ENCODE peak calls at places on chromosomes 3 and 15, in eight cellular contexts. One of them, this sample, is unnamed.

GRCh38 chr3:129429597-129429996 is 1.2 kb upstream of the EFCAB12 start:
- DNase-seq in transverse colon: no peak
- DNase-seq in WTC11: peak; percentile 33
- DNase-seq in stimulated activated CD8-positive, alpha-beta memory T cell treated with anti-CD3 and anti-CD28 coated beads, Interleukin-15, amount 100 ng/mL, for 24 hours: no peak
- DNase-seq in CD8-positive, alpha-beta memory T cell: no peak
- DNase-seq in bronchial epithelial cell: no peak
- DNase-seq in psoas muscle: no peak
- DNase-seq in NCI-H69: peak; percentile 7
- DNase-seq in this sample: no peak

GRCh38 chr3:122787872-122788271 is 5.8 kb downstream of the HSPBAP1 start:
- DNase-seq in transverse colon: no peak
- DNase-seq in WTC11: no peak
- DNase-seq in stimulated activated CD8-positive, alpha-beta memory T cell treated with anti-CD3 and anti-CD28 coated beads, Interleukin-15, amount 100 ng/mL, for 24 hours: no peak
- DNase-seq in CD8-positive, alpha-beta memory T cell: no peak
- DNase-seq in bronchial epithelial cell: no peak
- DNase-seq in psoas muscle: no peak
- DNase-seq in NCI-H69: no peak
- DNase-seq in this sample: no peak

GRCh38 chr15:67882487-67883227 is 42.8 kb upstream of the RNU6-1 start:
- DNase-seq in transverse colon: no peak
- DNase-seq in WTC11: no peak
- DNase-seq in stimulated activated CD8-positive, alpha-beta memory T cell treated with anti-CD3 and anti-CD28 coated beads, Interleukin-15, amount 100 ng/mL, for 24 hours: no peak
- DNase-seq in CD8-positive, alpha-beta memory T cell: no peak
- DNase-seq in bronchial epithelial cell: peak; percentile 33
- DNase-seq in psoas muscle: no peak
- DNase-seq in NCI-H69: no peak
- DNase-seq in this sample: no peak

GRCh38 chr3:10353160-10353559 is 32.2 kb upstream of the SEC13 start:
- DNase-seq in transverse colon: no peak
- DNase-seq in WTC11: no peak
- DNase-seq in stimulated activated CD8-positive, alpha-beta memory T cell treated with anti-CD3 and anti-CD28 coated beads, Interleukin-15, amount 100 ng/mL, for 24 hours: no peak
- DNase-seq in CD8-positive, alpha-beta memory T cell: no peak
- DNase-seq in bronchial epithelial cell: no peak
- DNase-seq in psoas muscle: peak; percentile 29
- DNase-seq in NCI-H69: no peak
- DNase-seq in this sample: no peak

GRCh38 chr3:175111036-175111435 is 251.9 kb downstream of the NAALADL2 start:
- DNase-seq in transverse colon: no peak
- DNase-seq in WTC11: no peak
- DNase-seq in stimulated activated CD8-positive, alpha-beta memory T cell treated with anti-CD3 and anti-CD28 coated beads, Interleukin-15, amount 100 ng/mL, for 24 hours: no peak
- DNase-seq in CD8-positive, alpha-beta memory T cell: no peak
- DNase-seq in bronchial epithelial cell: no peak
- DNase-seq in psoas muscle: no peak
- DNase-seq in NCI-H69: peak; percentile 41
- DNase-seq in this sample: no peak

GRCh38 chr15:71146597-71146996 is 31.3 kb downstream of the THSD4 start:
- DNase-seq in transverse colon: no peak
- DNase-seq in WTC11: no peak
- DNase-seq in stimulated activated CD8-positive, alpha-beta memory T cell treated with anti-CD3 and anti-CD28 coated beads, Interleukin-15, amount 100 ng/mL, for 24 hours: no peak
- DNase-seq in CD8-positive, alpha-beta memory T cell: no peak
- DNase-seq in bronchial epithelial cell: no peak
- DNase-seq in psoas muscle: no peak
- DNase-seq in NCI-H69: no peak
- DNase-seq in this sample: no peak

GRCh38 chr15:28192772-28193171 is 93.7 kb upstream of the OCA2 start:
- DNase-seq in transverse colon: no peak
- DNase-seq in WTC11: no peak
- DNase-seq in stimulated activated CD8-positive, alpha-beta memory T cell treated with anti-CD3 and anti-CD28 coated beads, Interleukin-15, amount 100 ng/mL, for 24 hours: no peak
- DNase-seq in CD8-positive, alpha-beta memory T cell: no peak
- DNase-seq in bronchial epithelial cell: no peak
- DNase-seq in psoas muscle: no peak
- DNase-seq in NCI-H69: no peak
- DNase-seq in this sample: no peak

GRCh38 chr15:68402432-68403160 is 29.4 kb downstream of the ITGA11 start:
- DNase-seq in transverse colon: no peak
- DNase-seq in WTC11: no peak
- DNase-seq in stimulated activated CD8-positive, alpha-beta memory T cell treated with anti-CD3 and anti-CD28 coated beads, Interleukin-15, amount 100 ng/mL, for 24 hours: no peak
- DNase-seq in CD8-positive, alpha-beta memory T cell: no peak
- DNase-seq in bronchial epithelial cell: no peak
- DNase-seq in psoas muscle: no peak
- DNase-seq in NCI-H69: no peak
- DNase-seq in this sample: peak; percentile 36

GRCh38 chr3:110391640-110392395 is 679.8 kb upstream of the NECTIN3 start:
- DNase-seq in transverse colon: no peak
- DNase-seq in WTC11: no peak
- DNase-seq in stimulated activated CD8-positive, alpha-beta memory T cell treated with anti-CD3 and anti-CD28 coated beads, Interleukin-15, amount 100 ng/mL, for 24 hours: no peak
- DNase-seq in CD8-positive, alpha-beta memory T cell: no peak
- DNase-seq in bronchial epithelial cell: peak; percentile 55
- DNase-seq in psoas muscle: no peak
- DNase-seq in NCI-H69: no peak
- DNase-seq in this sample: no peak

GRCh38 chr3:177448987-177449975 is 252.0 kb upstream of the TBL1XR1 start:
- DNase-seq in transverse colon: no peak
- DNase-seq in WTC11: no peak
- DNase-seq in stimulated activated CD8-positive, alpha-beta memory T cell treated with anti-CD3 and anti-CD28 coated beads, Interleukin-15, amount 100 ng/mL, for 24 hours: no peak
- DNase-seq in CD8-positive, alpha-beta memory T cell: peak; percentile 25
- DNase-seq in bronchial epithelial cell: peak; percentile 100
- DNase-seq in psoas muscle: no peak
- DNase-seq in NCI-H69: peak; percentile 43
- DNase-seq in this sample: no peak

GRCh38 chr15:27561816-27562215 is 537.3 kb downstream of the OCA2 start:
- DNase-seq in transverse colon: no peak
- DNase-seq in WTC11: no peak
- DNase-seq in stimulated activated CD8-positive, alpha-beta memory T cell treated with anti-CD3 and anti-CD28 coated beads, Interleukin-15, amount 100 ng/mL, for 24 hours: no peak
- DNase-seq in CD8-positive, alpha-beta memory T cell: no peak
- DNase-seq in bronchial epithelial cell: peak; percentile 15
- DNase-seq in psoas muscle: no peak
- DNase-seq in NCI-H69: no peak
- DNase-seq in this sample: no peak

GRCh38 chr3:85939026-85939616 is 980.3 kb downstream of the CADM2 start:
- DNase-seq in transverse colon: no peak
- DNase-seq in WTC11: no peak
- DNase-seq in stimulated activated CD8-positive, alpha-beta memory T cell treated with anti-CD3 and anti-CD28 coated beads, Interleukin-15, amount 100 ng/mL, for 24 hours: no peak
- DNase-seq in CD8-positive, alpha-beta memory T cell: no peak
- DNase-seq in bronchial epithelial cell: no peak
- DNase-seq in psoas muscle: no peak
- DNase-seq in NCI-H69: peak; percentile 87
- DNase-seq in this sample: no peak